ENCODE peak calls at places on chromosomes 7 and 10, in nine cellular contexts. O is Panc1, A is A549, I is mammary epithelial cell, M is left ventricle myocardium inferior, C is OCI-LY7, H is ovary, X is neural progenitor cell, T is ascending aorta. W is an unnamed sample.

GRCh38 chr10:110525349-110526260 is 27.9 kb downstream of the DUSP5 start:
- DNase-seq in O (no peak), A (no peak), I (peak; percentile 77), M (no peak), C (no peak), H (no peak), X (no peak), T (no peak), W (no peak)

GRCh38 chr10:1962025-1962424 is 224.7 kb upstream of the ADARB2 start:
- DNase-seq in O (no peak), A (no peak), I (no peak), M (no peak), C (no peak), H (no peak), X (peak; percentile 15), T (no peak), W (no peak)

GRCh38 chr10:89069589-89069988 is 79.0 kb downstream of the FAS start:
- DNase-seq in O (no peak), A (no peak), I (no peak), M (peak; percentile 22), C (no peak), H (no peak), X (no peak), T (no peak), W (no peak)

GRCh38 chr7:7808156-7808555 is 89.7 kb upstream of the RPA3 start:
- DNase-seq in O (no peak), A (peak; percentile 10), I (peak; percentile 21), M (no peak), C (no peak), H (no peak), X (no peak), T (no peak), W (no peak)

GRCh38 chr7:91168766-91169518 is 95.3 kb upstream of the FZD1 start:
- DNase-seq in O (no peak), A (no peak), I (no peak), M (no peak), C (no peak), H (no peak), X (peak; percentile 11), T (no peak), W (no peak)

GRCh38 chr7:6495597-6496262 is 48.0 kb upstream of the DAGLB start:
- DNase-seq in O (no peak), A (no peak), I (no peak), M (no peak), C (no peak), H (no peak), X (no peak), T (no peak), W (no peak)

GRCh38 chr10:130869179-130869841 is 442.2 kb downstream of the TCERG1L start:
- DNase-seq in O (no peak), A (no peak), I (no peak), M (no peak), C (no peak), H (no peak), X (no peak), T (no peak), W (no peak)

GRCh38 chr10:86661161-86662025 is 6.9 kb upstream of the LDB3 start:
- DNase-seq in O (no peak), A (no peak), I (peak; percentile 25), M (peak; percentile 86), C (no peak), H (peak; percentile 78), X (no peak), T (no peak), W (no peak)

GRCh38 chr10:132486539-132487121 is 51.0 kb upstream of the INPP5A start:
- DNase-seq in O (no peak), A (no peak), I (no peak), M (no peak), C (no peak), H (no peak), X (no peak), T (no peak), W (no peak)

GRCh38 chr7:141073173-141073640 is 657 bp upstream of the TMEM178B start:
- DNase-seq in O (no peak), A (peak; percentile 20), I (no peak), M (peak; percentile 33), C (no peak), H (peak; percentile 31), X (peak; percentile 92), T (no peak), W (no peak)

GRCh38 chr7:82443801-82444219 is 233 bp upstream of the CACNA2D1 start:
- DNase-seq in O (no peak), A (peak; percentile 84), I (peak; percentile 55), M (peak; percentile 88), C (no peak), H (peak; percentile 85), X (peak; percentile 83), T (peak; percentile 90), W (peak; percentile 56)

GRCh38 chr7:82445226-82445625 is 1.6 kb upstream of the CACNA2D1 start:
- DNase-seq in O (no peak), A (no peak), I (no peak), M (no peak), C (no peak), H (no peak), X (peak; percentile 86), T (no peak), W (no peak)

GRCh38 chr7:82442492-82443043 is 1.0 kb downstream of the CACNA2D1 start:
- DNase-seq in O (peak; percentile 20), A (peak; percentile 21), I (peak; percentile 67), M (peak; percentile 22), C (no peak), H (peak; percentile 32), X (peak; percentile 31), T (no peak), W (no peak)

GRCh38 chr7:82443044-82443800 is at the start of gene CACNA2D1:
- DNase-seq in O (peak; percentile 2), A (peak; percentile 43), I (peak; percentile 27), M (peak; percentile 52), C (no peak), H (peak; percentile 71), X (peak; percentile 83), T (peak; percentile 66), W (no peak)

GRCh38 chr7:82444220-82445049 is 858 bp upstream of the CACNA2D1 start:
- DNase-seq in O (peak; percentile 57), A (peak; percentile 61), I (peak; percentile 40), M (no peak), C (no peak), H (no peak), X (peak; percentile 64), T (no peak), W (no peak)
- TF ChIP-seq CTCF in O (peak; percentile 32), A (peak; percentile 36), I (no peak), M (peak; percentile 27), C (no peak), H (no peak), X (no peak), T (no peak), W (peak; percentile 4)

GRCh38 chr10:44972874-44973306 is 5.7 kb downstream of the DEPP1 start:
- DNase-seq in O (no peak), A (no peak), I (no peak), M (no peak), C (no peak), H (no peak), X (no peak), T (no peak), W (no peak)

GRCh38 chr10:44971935-44972792 is 6.4 kb downstream of the DEPP1 start:
- DNase-seq in O (no peak), A (no peak), I (no peak), M (no peak), C (no peak), H (no peak), X (no peak), T (no peak), W (no peak)

GRCh38 chr10:44974628-44975431 is 3.8 kb downstream of the DEPP1 start:
- DNase-seq in O (no peak), A (peak; percentile 72), I (peak; percentile 57), M (peak; percentile 79), C (peak; percentile 80), H (peak; percentile 86), X (peak; percentile 79), T (peak; percentile 88), W (peak; percentile 67)

GRCh38 chr10:44974082-44974627 is 4.5 kb downstream of the DEPP1 start:
- DNase-seq in O (no peak), A (no peak), I (no peak), M (no peak), C (peak; percentile 17), H (no peak), X (no peak), T (no peak), W (no peak)

GRCh38 chr10:44973323-44974081 is 5.1 kb downstream of the DEPP1 start:
- DNase-seq in O (no peak), A (no peak), I (no peak), M (no peak), C (no peak), H (no peak), X (no peak), T (no peak), W (peak; percentile 12)
- H3K27ac ChIP-seq in O (peak overlapping the region; percentile 96), A (no peak overlapping the region), I (no peak overlapping the region), M (peak overlapping the region; percentile 96), C (no peak overlapping the region), H (peak overlapping the region; percentile 84), X (no peak overlapping the region), T (peak overlapping the region; percentile 89), W (peak overlapping the region; percentile 90)

DNA sequence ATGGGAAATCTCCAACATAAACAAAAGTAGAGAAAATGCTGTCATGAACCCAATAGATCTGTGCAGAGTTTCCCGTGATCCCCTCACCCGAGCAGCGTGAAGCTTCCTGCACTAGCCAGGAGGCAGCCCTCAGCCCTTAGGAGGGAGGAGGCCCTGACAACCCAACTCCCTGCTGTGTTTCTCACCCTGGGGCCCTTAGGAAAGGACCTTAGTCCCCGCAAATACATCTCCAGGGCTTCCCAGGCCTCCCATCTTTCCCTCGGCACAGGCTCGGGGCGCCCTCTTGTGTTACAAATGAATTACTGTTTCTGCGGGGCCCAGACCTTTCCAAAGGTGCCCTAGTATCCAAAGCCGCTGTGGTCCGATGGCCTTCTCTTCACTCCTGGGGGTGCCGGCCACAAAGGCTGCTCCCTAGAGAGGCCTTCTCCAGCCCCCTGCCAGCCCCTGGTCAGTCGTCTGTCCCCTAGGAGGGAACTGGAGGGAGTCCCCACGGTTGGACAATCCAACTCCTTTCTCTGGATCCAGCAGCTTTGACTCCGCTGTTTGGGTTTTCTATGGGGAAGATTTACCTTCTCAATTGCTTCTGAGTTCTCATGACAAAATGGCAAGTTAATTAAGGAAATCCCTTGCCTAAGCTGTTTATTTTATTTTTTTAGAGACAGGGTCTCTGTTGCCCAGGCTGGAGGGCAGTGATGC is 49.9 kb upstream of the SH2B2 start:
- DNase-seq in O (peak; percentile 28), A (peak; percentile 87), I (peak; percentile 44), M (peak; percentile 50), C (peak; percentile 57), H (peak; percentile 73), X (peak; percentile 83), T (peak; percentile 77), W (peak; percentile 41)
- TF ChIP-seq CTCF in O (peak; percentile 96), A (peak; percentile 89), I (peak; percentile 78), M (peak; percentile 87), C (peak; percentile 85), H (peak; percentile 77), X (peak; percentile 86), T (peak; percentile 65), W (peak; percentile 75)

DNA sequence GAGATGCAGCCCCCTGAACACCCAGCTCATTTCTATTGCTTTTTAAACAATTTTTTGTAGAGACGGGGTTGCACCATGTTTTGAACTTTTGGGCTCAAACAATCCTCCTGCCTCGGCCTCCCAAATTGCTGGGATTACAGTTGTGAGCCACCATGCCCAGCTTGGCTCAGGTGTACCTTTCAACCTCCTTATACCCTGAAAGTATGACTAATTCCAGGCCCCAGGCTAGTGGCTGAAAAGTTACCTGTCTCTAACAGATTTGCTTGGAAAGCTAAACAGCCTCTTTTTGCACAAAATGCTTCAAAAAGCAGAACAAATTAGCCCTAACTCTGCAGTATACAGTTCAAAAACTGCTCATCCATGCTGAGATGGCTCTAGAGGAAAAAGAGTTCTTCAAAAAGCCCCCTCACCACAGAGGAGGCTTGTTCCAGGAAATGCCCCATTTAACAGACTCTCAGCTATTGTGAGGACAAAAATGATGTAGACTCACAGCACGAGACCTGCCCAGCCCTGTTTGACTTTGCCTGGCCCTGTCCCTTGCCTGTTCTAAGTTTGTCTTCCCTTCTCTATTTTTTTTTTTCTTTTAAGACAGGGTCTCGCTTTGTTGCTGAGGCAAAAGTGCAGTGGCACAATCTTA is 13.4 kb upstream of the AP1S1 start:
- DNase-seq in O (no peak), A (no peak), I (peak; percentile 76), M (no peak), C (no peak), H (no peak), X (no peak), T (no peak), W (no peak)
- H3K27ac ChIP-seq in O (peak overlapping the region; percentile 67), A (peak overlapping the region; percentile 38), I (peak overlapping the region; percentile 64), M (no peak overlapping the region), C (no peak overlapping the region), H (no peak overlapping the region), X (no peak overlapping the region), T (no peak overlapping the region), W (no peak overlapping the region)

W was measured in tibial nerve.